ENCODE peak calls at places on chromosomes 13 and 19, in four cellular contexts. One of them, this sample, is unnamed.

GRCh38 chr19:55486971-55487883 is 1.0 kb upstream of the SSC5D start:
- DNase-seq in neural progenitor cell: peak
- DNase-seq in epithelial cell of proximal tubule: peak
- DNase-seq in lower lobe of right lung: no peak
- DNase-seq in this sample: no peak

GRCh38 chr13:104011505-104012270 is 945.5 kb upstream of the SLC10A2 start:
- DNase-seq in neural progenitor cell: peak
- DNase-seq in epithelial cell of proximal tubule: no peak
- DNase-seq in lower lobe of right lung: no peak
- DNase-seq in this sample: no peak

GRCh38 chr19:18775586-18776287 is 15.4 kb downstream of the COMP start:
- DNase-seq in neural progenitor cell: no peak
- DNase-seq in epithelial cell of proximal tubule: no peak
- DNase-seq in lower lobe of right lung: no peak
- DNase-seq in this sample: no peak

GRCh38 chr13:45393941-45394570 is 24.1 kb downstream of the SLC25A30 start:
- DNase-seq in neural progenitor cell: peak
- DNase-seq in epithelial cell of proximal tubule: no peak
- DNase-seq in lower lobe of right lung: no peak
- DNase-seq in this sample: no peak

GRCh38 chr13:110149036-110149435 is 157.9 kb downstream of the COL4A1 start:
- DNase-seq in neural progenitor cell: no peak
- DNase-seq in epithelial cell of proximal tubule: no peak
- DNase-seq in lower lobe of right lung: no peak
- DNase-seq in this sample: no peak

GRCh38 chr19:24159707-24160106 is 72.7 kb downstream of the ZNF254 start:
- DNase-seq in neural progenitor cell: no peak
- DNase-seq in epithelial cell of proximal tubule: no peak
- DNase-seq in lower lobe of right lung: no peak
- DNase-seq in this sample: no peak

GRCh38 chr13:30805132-30805537 is 69.8 kb downstream of the ALOX5AP start:
- DNase-seq in neural progenitor cell: no peak
- DNase-seq in epithelial cell of proximal tubule: no peak
- DNase-seq in lower lobe of right lung: no peak
- DNase-seq in this sample: no peak

GRCh38 chr13:102374726-102375125 is 27.1 kb downstream of the FGF14 start:
- DNase-seq in neural progenitor cell: no peak
- DNase-seq in epithelial cell of proximal tubule: no peak
- DNase-seq in lower lobe of right lung: no peak
- DNase-seq in this sample: no peak

GRCh38 chr13:25046274-25046984 is 49.5 kb upstream of the PABPC3 start:
- DNase-seq in neural progenitor cell: peak
- DNase-seq in epithelial cell of proximal tubule: no peak
- DNase-seq in lower lobe of right lung: no peak
- DNase-seq in this sample: no peak

GRCh38 chr13:76225815-76226489 is 589.8 kb downstream of the LMO7 start:
- DNase-seq in neural progenitor cell: peak
- DNase-seq in epithelial cell of proximal tubule: no peak
- DNase-seq in lower lobe of right lung: no peak
- DNase-seq in this sample: no peak

GRCh38 chr19:18713550-18714117 is 30.2 kb downstream of the CRTC1 start:
- DNase-seq in neural progenitor cell: no peak
- DNase-seq in epithelial cell of proximal tubule: no peak
- DNase-seq in lower lobe of right lung: no peak
- DNase-seq in this sample: no peak

GRCh38 chr13:36345438-36346221 is 564 bp downstream of the SPART start:
- DNase-seq in neural progenitor cell: peak
- DNase-seq in epithelial cell of proximal tubule: no peak
- DNase-seq in lower lobe of right lung: peak
- DNase-seq in this sample: peak

GRCh38 chr13:106612688-106613087 is 44.8 kb upstream of the ARGLU1 start:
- DNase-seq in neural progenitor cell: no peak
- DNase-seq in epithelial cell of proximal tubule: no peak
- DNase-seq in lower lobe of right lung: peak
- DNase-seq in this sample: no peak

GRCh38 chr19:17078038-17078919 is 2.7 kb downstream of the MYO9B start:
- DNase-seq in neural progenitor cell: no peak
- DNase-seq in epithelial cell of proximal tubule: no peak
- DNase-seq in lower lobe of right lung: peak
- DNase-seq in this sample: no peak

GRCh38 chr13:112161441-112162301 is 94.7 kb downstream of the SOX1 start:
- DNase-seq in neural progenitor cell: peak
- DNase-seq in epithelial cell of proximal tubule: no peak
- DNase-seq in lower lobe of right lung: no peak
- DNase-seq in this sample: no peak

GRCh38 chr13:36432106-36432544 is at the start of gene CCNA1:
- DNase-seq in neural progenitor cell: peak
- DNase-seq in epithelial cell of proximal tubule: no peak
- DNase-seq in lower lobe of right lung: peak
- DNase-seq in this sample: no peak

GRCh38 chr19:33346665-33347064 is 26.8 kb upstream of the CEBPG start:
- DNase-seq in neural progenitor cell: no peak
- DNase-seq in epithelial cell of proximal tubule: no peak
- DNase-seq in lower lobe of right lung: no peak
- DNase-seq in this sample: no peak

GRCh38 chr19:56759531-56759930 is 81.0 kb downstream of the PEG3 start:
- DNase-seq in neural progenitor cell: no peak
- DNase-seq in epithelial cell of proximal tubule: no peak
- DNase-seq in lower lobe of right lung: no peak
- DNase-seq in this sample: no peak

GRCh38 chr13:28492527-28493367 is 2.2 kb downstream of the FLT1 start:
- DNase-seq in neural progenitor cell: peak
- DNase-seq in epithelial cell of proximal tubule: no peak
- DNase-seq in lower lobe of right lung: no peak
- DNase-seq in this sample: no peak

GRCh38 chr13:98420560-98421175 is 156.2 kb downstream of the STK24 start:
- DNase-seq in neural progenitor cell: no peak
- DNase-seq in epithelial cell of proximal tubule: no peak
- DNase-seq in lower lobe of right lung: no peak
- DNase-seq in this sample: no peak

GRCh38 chr19:55490478-55491436 is 2.5 kb downstream of the SSC5D start:
- DNase-seq in neural progenitor cell: no peak
- DNase-seq in epithelial cell of proximal tubule: no peak
- DNase-seq in lower lobe of right lung: no peak
- DNase-seq in this sample: no peak

GRCh38 chr13:97269603-97270002 is 47.5 kb downstream of the MBNL2 start:
- DNase-seq in neural progenitor cell: no peak
- DNase-seq in epithelial cell of proximal tubule: no peak
- DNase-seq in lower lobe of right lung: no peak
- DNase-seq in this sample: no peak

GRCh38 chr19:17429661-17430101 is 9.8 kb downstream of the MVB12A start:
- DNase-seq in neural progenitor cell: no peak
- DNase-seq in epithelial cell of proximal tubule: no peak
- DNase-seq in lower lobe of right lung: no peak
- DNase-seq in this sample: no peak

GRCh38 chr13:75473472-75473871 is 8.5 kb downstream of the TBC1D4 start:
- DNase-seq in neural progenitor cell: no peak
- DNase-seq in epithelial cell of proximal tubule: no peak
- DNase-seq in lower lobe of right lung: no peak
- DNase-seq in this sample: no peak

GRCh38 chr19:21492932-21493906 is 12.2 kb upstream of the ZNF429 start:
- DNase-seq in neural progenitor cell: no peak
- DNase-seq in epithelial cell of proximal tubule: no peak
- DNase-seq in lower lobe of right lung: no peak
- DNase-seq in this sample: peak

GRCh38 chr13:102234618-102235017 is 167.2 kb downstream of the FGF14 start:
- DNase-seq in neural progenitor cell: no peak
- DNase-seq in epithelial cell of proximal tubule: no peak
- DNase-seq in lower lobe of right lung: no peak
- DNase-seq in this sample: no peak

GRCh38 chr13:31093145-31093885 is 68.4 kb downstream of the HSPH1 start:
- DNase-seq in neural progenitor cell: no peak
- DNase-seq in epithelial cell of proximal tubule: no peak
- DNase-seq in lower lobe of right lung: no peak
- DNase-seq in this sample: no peak

GRCh38 chr19:10887616-10888367 is 16.4 kb downstream of the CARM1 start:
- DNase-seq in neural progenitor cell: no peak
- DNase-seq in epithelial cell of proximal tubule: no peak
- DNase-seq in lower lobe of right lung: no peak
- DNase-seq in this sample: no peak

GRCh38 chr13:51935326-51936171 is 73.8 kb downstream of the CCDC70 start:
- DNase-seq in neural progenitor cell: peak
- DNase-seq in epithelial cell of proximal tubule: no peak
- DNase-seq in lower lobe of right lung: no peak
- DNase-seq in this sample: no peak

GRCh38 chr13:27976362-27977177 is 7.5 kb upstream of the CDX2 start:
- DNase-seq in neural progenitor cell: no peak
- DNase-seq in epithelial cell of proximal tubule: no peak
- DNase-seq in lower lobe of right lung: no peak
- DNase-seq in this sample: no peak

GRCh38 chr13:28100149-28101121 is at the start of gene FLT3:
- DNase-seq in neural progenitor cell: peak
- DNase-seq in epithelial cell of proximal tubule: no peak
- DNase-seq in lower lobe of right lung: peak
- DNase-seq in this sample: no peak

GRCh38 chr13:103510007-103510406 is 443.8 kb upstream of the SLC10A2 start:
- DNase-seq in neural progenitor cell: peak
- DNase-seq in epithelial cell of proximal tubule: no peak
- DNase-seq in lower lobe of right lung: no peak
- DNase-seq in this sample: no peak

GRCh38 chr13:111602874-111603273 is 282.4 kb downstream of the TEX29 start:
- DNase-seq in neural progenitor cell: no peak
- DNase-seq in epithelial cell of proximal tubule: no peak
- DNase-seq in lower lobe of right lung: no peak
- DNase-seq in this sample: no peak

GRCh38 chr13:19597523-19597922 is 35.9 kb upstream of the MPHOSPH8 start:
- DNase-seq in neural progenitor cell: no peak
- DNase-seq in epithelial cell of proximal tubule: no peak
- DNase-seq in lower lobe of right lung: no peak
- DNase-seq in this sample: no peak

GRCh38 chr13:48497669-48498068 is 35.2 kb downstream of the RCBTB2 start:
- DNase-seq in neural progenitor cell: no peak
- DNase-seq in epithelial cell of proximal tubule: no peak
- DNase-seq in lower lobe of right lung: no peak
- DNase-seq in this sample: no peak

GRCh38 chr13:84243340-84243739 is 361.1 kb upstream of the SLITRK1 start:
- DNase-seq in neural progenitor cell: no peak
- DNase-seq in epithelial cell of proximal tubule: no peak
- DNase-seq in lower lobe of right lung: no peak
- DNase-seq in this sample: no peak

GRCh38 chr19:48117515-48118330 is 7.1 kb upstream of the PLA2G4C start:
- DNase-seq in neural progenitor cell: no peak
- DNase-seq in epithelial cell of proximal tubule: no peak
- DNase-seq in lower lobe of right lung: no peak
- DNase-seq in this sample: no peak
- TF ChIP-seq CTCF in neural progenitor cell: no peak
- TF ChIP-seq CTCF in epithelial cell of proximal tubule: no peak
- TF ChIP-seq CTCF in lower lobe of right lung: no peak
- TF ChIP-seq CTCF in this sample: no peak

GRCh38 chr19:50629194-50629593 is 10.5 kb downstream of the SYT3 start:
- DNase-seq in neural progenitor cell: no peak
- DNase-seq in epithelial cell of proximal tubule: no peak
- DNase-seq in lower lobe of right lung: no peak
- DNase-seq in this sample: no peak

GRCh38 chr19:50633973-50634372 is 5.7 kb downstream of the SYT3 start:
- DNase-seq in neural progenitor cell: no peak
- DNase-seq in epithelial cell of proximal tubule: no peak
- DNase-seq in lower lobe of right lung: no peak
- DNase-seq in this sample: no peak

GRCh38 chr19:50629801-50630200 is 9.9 kb downstream of the SYT3 start:
- DNase-seq in neural progenitor cell: no peak
- DNase-seq in epithelial cell of proximal tubule: no peak
- DNase-seq in lower lobe of right lung: no peak
- DNase-seq in this sample: no peak

GRCh38 chr19:50633359-50633758 is 6.3 kb downstream of the SYT3 start:
- DNase-seq in neural progenitor cell: no peak
- DNase-seq in epithelial cell of proximal tubule: no peak
- DNase-seq in lower lobe of right lung: no peak
- DNase-seq in this sample: no peak

GRCh38 chr19:50632151-50632835 is 7.4 kb downstream of the SYT3 start:
- DNase-seq in neural progenitor cell: no peak
- DNase-seq in epithelial cell of proximal tubule: no peak
- DNase-seq in lower lobe of right lung: no peak
- DNase-seq in this sample: no peak
- TF ChIP-seq CTCF in neural progenitor cell: peak
- TF ChIP-seq CTCF in epithelial cell of proximal tubule: no peak
- TF ChIP-seq CTCF in lower lobe of right lung: no peak
- TF ChIP-seq CTCF in this sample: no peak

DNA sequence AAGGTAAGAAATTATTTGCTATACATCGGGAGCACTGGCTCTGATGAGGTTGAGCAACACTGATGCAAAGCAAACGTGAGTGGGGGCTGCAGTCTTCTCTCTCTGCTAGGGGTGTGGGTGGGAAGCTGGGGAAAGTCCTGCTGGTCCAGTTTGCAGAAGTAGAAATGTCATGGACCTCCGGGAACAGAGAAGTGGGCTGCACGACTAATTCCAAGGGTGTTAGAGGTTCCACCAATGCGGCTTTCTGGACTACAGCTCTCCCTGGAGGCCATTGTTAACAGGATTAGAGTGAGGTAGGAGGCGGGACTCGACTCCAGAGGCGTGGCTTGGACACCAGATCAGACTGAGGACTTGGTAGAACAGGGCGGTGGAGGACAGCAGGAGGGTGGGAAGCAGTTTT is 5.7 kb upstream of the FBXO27 start:
- DNase-seq in neural progenitor cell: peak
- DNase-seq in epithelial cell of proximal tubule: no peak
- DNase-seq in lower lobe of right lung: no peak
- DNase-seq in this sample: no peak
- TF ChIP-seq CTCF in neural progenitor cell: no peak
- TF ChIP-seq CTCF in epithelial cell of proximal tubule: peak
- TF ChIP-seq CTCF in lower lobe of right lung: no peak
- TF ChIP-seq CTCF in this sample: no peak

GRCh38 chr19:45834970-45835369 is 19.9 kb upstream of the RSPH6A start:
- DNase-seq in neural progenitor cell: no peak
- DNase-seq in epithelial cell of proximal tubule: peak
- DNase-seq in lower lobe of right lung: no peak
- DNase-seq in this sample: no peak
- TF ChIP-seq CTCF in neural progenitor cell: no peak
- TF ChIP-seq CTCF in epithelial cell of proximal tubule: no peak
- TF ChIP-seq CTCF in lower lobe of right lung: no peak
- TF ChIP-seq CTCF in this sample: no peak

GRCh38 chr19:54137913-54138776 is 583 bp downstream of the CNOT3 start:
- DNase-seq in neural progenitor cell: peak
- DNase-seq in epithelial cell of proximal tubule: no peak
- DNase-seq in lower lobe of right lung: peak
- DNase-seq in this sample: no peak
- TF ChIP-seq CTCF in neural progenitor cell: peak
- TF ChIP-seq CTCF in epithelial cell of proximal tubule: peak
- TF ChIP-seq CTCF in lower lobe of right lung: peak
- TF ChIP-seq CTCF in this sample: no peak

This sample was measured in CD14-positive monocyte.